ENCODE peak calls at places on chromosome 3, in six cellular contexts. One of them, this sample, is unnamed. For H3K9me2, the result is how much of the 10 kb centered on the place peaks cover.

GRCh38 chr3:52032702-52033408 is 23.5 kb downstream of the DUSP7 start:
- DNase-seq in GM23338: no peak
- DNase-seq in PC-3: no peak
- DNase-seq in HCT116: no peak
- DNase-seq in GM23248: no peak
- DNase-seq in hepatocyte: no peak
- DNase-seq in this sample: no peak

GRCh38 chr3:32347286-32348125 is 44.1 kb upstream of the CMTM7 start:
- DNase-seq in HCT116: no peak
- DNase-seq in hepatocyte: peak
- DNase-seq in PC-3: no peak
- DNase-seq in GM23248: no peak
- DNase-seq in GM23338: peak
- DNase-seq in this sample: no peak

GRCh38 chr3:97658670-97659285 is 105.8 kb upstream of the ARL6 start:
- DNase-seq in GM23338: peak
- DNase-seq in hepatocyte: peak
- DNase-seq in HCT116: peak
- DNase-seq in GM23248: peak
- DNase-seq in PC-3: peak
- DNase-seq in this sample: peak

GRCh38 chr3:112829031-112829430 is 17.6 kb downstream of the CD200R1L start:
- DNase-seq in GM23248: no peak
- DNase-seq in hepatocyte: no peak
- DNase-seq in HCT116: no peak
- DNase-seq in PC-3: no peak
- DNase-seq in GM23338: no peak
- DNase-seq in this sample: no peak

GRCh38 chr3:113264249-113264648 is 52.9 kb downstream of the BOC start:
- DNase-seq in GM23248: no peak
- DNase-seq in GM23338: peak
- DNase-seq in HCT116: no peak
- DNase-seq in hepatocyte: no peak
- DNase-seq in PC-3: no peak
- DNase-seq in this sample: no peak

GRCh38 chr3:4813855-4814254 is 165.4 kb upstream of the BHLHE40 start:
- DNase-seq in GM23338: no peak
- DNase-seq in PC-3: no peak
- DNase-seq in hepatocyte: no peak
- DNase-seq in GM23248: no peak
- DNase-seq in HCT116: no peak
- DNase-seq in this sample: no peak

GRCh38 chr3:69710153-69710977 is 28.9 kb upstream of the MITF start:
- DNase-seq in HCT116: no peak
- DNase-seq in GM23338: no peak
- DNase-seq in GM23248: peak
- DNase-seq in PC-3: peak
- DNase-seq in hepatocyte: no peak
- DNase-seq in this sample: no peak

GRCh38 chr3:64022451-64023186 is 675 bp downstream of the PSMD6 start:
- DNase-seq in PC-3: peak
- DNase-seq in GM23338: no peak
- DNase-seq in HCT116: no peak
- DNase-seq in hepatocyte: peak
- DNase-seq in GM23248: peak
- DNase-seq in this sample: no peak

GRCh38 chr3:37907371-37907770 is 45.7 kb downstream of the CTDSPL start:
- DNase-seq in hepatocyte: no peak
- DNase-seq in HCT116: no peak
- DNase-seq in PC-3: no peak
- DNase-seq in GM23248: no peak
- DNase-seq in GM23338: no peak
- DNase-seq in this sample: no peak

GRCh38 chr3:73540969-73541740 is 83.6 kb downstream of the PDZRN3 start:
- DNase-seq in HCT116: no peak
- DNase-seq in PC-3: peak
- DNase-seq in GM23338: no peak
- DNase-seq in GM23248: peak
- DNase-seq in hepatocyte: no peak
- DNase-seq in this sample: no peak

GRCh38 chr3:38960953-38961622 is 90.7 kb downstream of the SCN11A start:
- DNase-seq in hepatocyte: peak
- DNase-seq in GM23338: peak
- DNase-seq in PC-3: peak
- DNase-seq in HCT116: peak
- DNase-seq in GM23248: peak
- DNase-seq in this sample: peak

GRCh38 chr3:11558002-11558401 is 85.7 kb downstream of the VGLL4 start:
- DNase-seq in PC-3: peak
- DNase-seq in HCT116: no peak
- DNase-seq in GM23338: no peak
- DNase-seq in hepatocyte: no peak
- DNase-seq in GM23248: peak
- DNase-seq in this sample: no peak

GRCh38 chr3:128911911-128912310 is 32.5 kb downstream of the ACAD9 start:
- DNase-seq in hepatocyte: no peak
- DNase-seq in GM23248: no peak
- DNase-seq in GM23338: no peak
- DNase-seq in HCT116: no peak
- DNase-seq in PC-3: no peak
- DNase-seq in this sample: no peak

GRCh38 chr3:15815696-15816095 is 17.9 kb upstream of the ANKRD28 start:
- DNase-seq in GM23248: peak
- DNase-seq in hepatocyte: peak
- DNase-seq in GM23338: no peak
- DNase-seq in PC-3: peak
- DNase-seq in HCT116: peak
- DNase-seq in this sample: no peak

GRCh38 chr3:154194869-154195268 is 73.7 kb downstream of the ARHGEF26 start:
- DNase-seq in hepatocyte: no peak
- DNase-seq in GM23248: peak
- DNase-seq in PC-3: no peak
- DNase-seq in GM23338: no peak
- DNase-seq in HCT116: no peak
- DNase-seq in this sample: no peak

GRCh38 chr3:128317101-128317697 is 149.5 kb downstream of the DNAJB8 start:
- DNase-seq in GM23338: no peak
- DNase-seq in HCT116: no peak
- DNase-seq in PC-3: no peak
- DNase-seq in GM23248: no peak
- DNase-seq in hepatocyte: no peak
- DNase-seq in this sample: no peak

GRCh38 chr3:31890742-31891469 is 90.2 kb downstream of the OSBPL10 start:
- DNase-seq in HCT116: no peak
- DNase-seq in PC-3: no peak
- DNase-seq in GM23248: no peak
- DNase-seq in hepatocyte: no peak
- DNase-seq in GM23338: no peak
- DNase-seq in this sample: no peak

GRCh38 chr3:196493292-196493691 is 10.3 kb downstream of the RNF168 start:
- DNase-seq in HCT116: no peak
- DNase-seq in GM23248: no peak
- DNase-seq in hepatocyte: no peak
- DNase-seq in GM23338: no peak
- DNase-seq in PC-3: no peak
- DNase-seq in this sample: no peak

GRCh38 chr3:56593455-56594158 is 36.6 kb downstream of the CCDC66 start:
- DNase-seq in HCT116: no peak
- DNase-seq in GM23338: no peak
- DNase-seq in GM23248: no peak
- DNase-seq in PC-3: peak
- DNase-seq in hepatocyte: no peak
- DNase-seq in this sample: peak

GRCh38 chr3:159904911-159905310 is 83.7 kb upstream of the IL12A start:
- DNase-seq in HCT116: no peak
- DNase-seq in PC-3: no peak
- DNase-seq in hepatocyte: no peak
- DNase-seq in GM23338: no peak
- DNase-seq in GM23248: peak
- DNase-seq in this sample: no peak

GRCh38 chr3:169939320-169939719 is 27.3 kb upstream of the SEC62 start:
- DNase-seq in GM23248: no peak
- DNase-seq in HCT116: no peak
- DNase-seq in GM23338: no peak
- DNase-seq in PC-3: no peak
- DNase-seq in hepatocyte: no peak
- DNase-seq in this sample: no peak

GRCh38 chr3:61627768-61628185 is 66.4 kb downstream of the PTPRG start:
- DNase-seq in HCT116: no peak
- DNase-seq in GM23338: no peak
- DNase-seq in GM23248: peak
- DNase-seq in hepatocyte: peak
- DNase-seq in PC-3: peak
- DNase-seq in this sample: no peak

DNA sequence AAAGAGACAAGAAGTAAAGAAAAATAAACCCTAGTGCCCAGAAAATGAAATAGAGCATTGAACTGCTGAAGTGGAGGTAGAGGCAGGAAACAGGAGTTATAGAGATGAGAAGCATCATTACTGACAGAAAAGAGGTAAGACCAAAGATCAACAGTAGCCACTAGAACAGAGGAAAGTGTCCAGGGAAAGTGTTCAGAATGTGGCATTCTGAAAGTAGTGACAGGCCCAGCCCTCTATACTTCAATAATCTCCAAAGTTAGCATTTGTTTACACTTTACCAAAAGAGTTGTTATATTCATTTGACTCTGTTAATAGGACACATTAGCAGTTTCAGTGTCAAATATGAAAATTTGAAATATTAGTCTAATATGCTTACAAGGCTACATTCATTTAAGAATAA is 727.1 kb upstream of the NECTIN3 start:
- DNase-seq in HCT116: no peak
- DNase-seq in GM23338: no peak
- DNase-seq in GM23248: no peak
- DNase-seq in hepatocyte: no peak
- DNase-seq in PC-3: no peak
- DNase-seq in this sample: no peak
- H3K9me2 ChIP-seq in HCT116: under half
- H3K9me2 ChIP-seq in GM23338: under half
- H3K9me2 ChIP-seq in GM23248: under half
- H3K9me2 ChIP-seq in hepatocyte: under half
- H3K9me2 ChIP-seq in PC-3: under half
- H3K9me2 ChIP-seq in this sample: under half

DNA sequence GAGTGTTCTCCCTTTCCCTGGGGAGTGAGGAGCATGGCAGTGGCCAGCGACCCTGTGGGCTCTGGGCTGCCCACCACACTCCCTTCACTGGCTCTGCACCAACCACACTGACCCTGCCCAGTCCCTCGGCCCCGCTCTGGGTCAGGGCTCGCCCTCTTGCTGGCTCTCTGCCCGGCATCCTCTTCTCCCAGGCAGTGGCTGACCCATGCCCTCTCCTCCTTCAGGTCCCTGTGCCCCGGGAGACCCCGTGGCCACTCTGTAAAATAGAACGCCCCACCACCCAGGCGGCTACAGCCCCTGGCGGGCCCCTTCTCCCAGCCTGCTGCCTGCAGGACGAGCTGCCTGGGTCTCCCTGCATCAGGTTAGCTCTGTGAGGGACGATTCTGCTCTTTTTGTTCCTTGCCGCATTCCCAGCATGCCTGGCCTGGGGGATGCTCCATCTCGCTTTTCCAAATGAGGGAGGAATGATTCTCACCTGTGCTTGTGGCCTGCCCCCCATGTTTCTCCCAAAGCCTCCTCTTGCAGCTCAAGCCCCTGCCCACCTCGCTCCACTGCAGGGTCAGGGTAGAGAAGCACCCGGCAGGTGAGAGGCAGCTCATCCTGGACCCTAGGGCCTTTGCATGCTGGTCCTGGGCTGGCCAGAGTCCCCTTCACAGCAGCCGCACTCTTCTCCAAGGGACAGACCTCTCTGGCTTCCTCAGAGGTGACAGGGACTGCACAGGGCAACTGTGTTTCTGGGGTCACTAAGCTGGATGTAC is 14.5 kb upstream of the CFAP100 start:
- DNase-seq in GM23248: no peak
- DNase-seq in hepatocyte: no peak
- DNase-seq in PC-3: no peak
- DNase-seq in GM23338: peak
- DNase-seq in HCT116: no peak
- DNase-seq in this sample: no peak
- H3K9me2 ChIP-seq in GM23248: under half
- H3K9me2 ChIP-seq in hepatocyte: under half
- H3K9me2 ChIP-seq in PC-3: under half
- H3K9me2 ChIP-seq in GM23338: under half
- H3K9me2 ChIP-seq in HCT116: under half
- H3K9me2 ChIP-seq in this sample: under half

DNA sequence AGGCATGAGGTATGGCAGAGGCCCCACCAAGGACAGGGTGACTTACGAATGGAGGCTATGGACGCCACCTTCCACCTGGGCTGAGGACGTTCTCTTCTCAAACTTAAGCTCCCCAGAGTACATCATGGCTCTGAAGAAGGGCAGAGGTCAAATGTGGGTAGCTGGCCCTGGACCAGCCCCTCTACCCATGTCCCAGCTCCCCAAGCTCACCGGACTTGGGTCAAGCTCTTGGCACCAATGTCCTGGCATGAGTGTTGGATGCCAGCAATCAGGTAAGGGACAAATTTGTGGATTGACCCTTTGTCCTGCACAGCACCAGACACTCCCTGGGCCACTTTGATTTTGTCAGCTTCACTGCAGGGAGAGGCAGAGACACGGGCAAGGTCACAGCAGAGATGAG is 2.5 kb downstream of the NDUFAF3 start:
- DNase-seq in PC-3: no peak
- DNase-seq in GM23338: no peak
- DNase-seq in GM23248: no peak
- DNase-seq in HCT116: no peak
- DNase-seq in hepatocyte: no peak
- DNase-seq in this sample: no peak
- H3K9me2 ChIP-seq in PC-3: under half
- H3K9me2 ChIP-seq in GM23338: under half
- H3K9me2 ChIP-seq in GM23248: under half
- H3K9me2 ChIP-seq in HCT116: under half
- H3K9me2 ChIP-seq in hepatocyte: under half
- H3K9me2 ChIP-seq in this sample: under half

GRCh38 chr3:105223815-105224214 is 142.9 kb upstream of the ALCAM start:
- DNase-seq in GM23248: no peak
- DNase-seq in hepatocyte: no peak
- DNase-seq in PC-3: no peak
- DNase-seq in HCT116: no peak
- DNase-seq in GM23338: no peak
- DNase-seq in this sample: no peak
- H3K9me2 ChIP-seq in GM23248: under half
- H3K9me2 ChIP-seq in hepatocyte: under half
- H3K9me2 ChIP-seq in PC-3: under half
- H3K9me2 ChIP-seq in HCT116: under half
- H3K9me2 ChIP-seq in GM23338: under half
- H3K9me2 ChIP-seq in this sample: under half

GRCh38 chr3:33637482-33637881 is 80.6 kb downstream of the CLASP2 start:
- DNase-seq in HCT116: no peak
- DNase-seq in hepatocyte: no peak
- DNase-seq in GM23338: no peak
- DNase-seq in PC-3: no peak
- DNase-seq in GM23248: no peak
- DNase-seq in this sample: no peak
- H3K9me2 ChIP-seq in HCT116: under half
- H3K9me2 ChIP-seq in hepatocyte: under half
- H3K9me2 ChIP-seq in GM23338: under half
- H3K9me2 ChIP-seq in PC-3: under half
- H3K9me2 ChIP-seq in GM23248: under half
- H3K9me2 ChIP-seq in this sample: under half